ENCODE peak calls at places on chromosomes 11 and 22, in eight cellular contexts. One of them, this sample, is unnamed.

GRCh38 chr11:68412593-68413475 is 47.7 kb upstream of the PPP6R3 start:
- DNase-seq in fibroblast of lung: peak
- DNase-seq in GM12878: peak
- DNase-seq in GM03348: peak
- DNase-seq in AG10803: peak
- DNase-seq in mammary epithelial cell: no peak
- DNase-seq in posterior cingulate gyrus: no peak
- DNase-seq in NCI-H1417 treated with DMSO at 0.1 percent for 48 hours: peak
- DNase-seq in this sample: no peak

GRCh38 chr22:35227248-35227647 is 30.0 kb upstream of the HMGXB4 start:
- DNase-seq in GM03348: no peak
- DNase-seq in AG10803: no peak
- DNase-seq in NCI-H1417 treated with DMSO at 0.1 percent for 48 hours: no peak
- DNase-seq in mammary epithelial cell: no peak
- DNase-seq in fibroblast of lung: no peak
- DNase-seq in GM12878: no peak
- DNase-seq in posterior cingulate gyrus: no peak
- DNase-seq in this sample: no peak

GRCh38 chr22:20651286-20651685 is 122.6 kb upstream of the SERPIND1 start:
- DNase-seq in mammary epithelial cell: no peak
- DNase-seq in GM12878: no peak
- DNase-seq in GM03348: no peak
- DNase-seq in fibroblast of lung: no peak
- DNase-seq in posterior cingulate gyrus: no peak
- DNase-seq in AG10803: no peak
- DNase-seq in NCI-H1417 treated with DMSO at 0.1 percent for 48 hours: no peak
- DNase-seq in this sample: no peak

GRCh38 chr11:125244166-125244565 is 79.6 kb downstream of the PKNOX2 start:
- DNase-seq in fibroblast of lung: no peak
- DNase-seq in GM03348: no peak
- DNase-seq in NCI-H1417 treated with DMSO at 0.1 percent for 48 hours: no peak
- DNase-seq in posterior cingulate gyrus: no peak
- DNase-seq in mammary epithelial cell: no peak
- DNase-seq in GM12878: no peak
- DNase-seq in AG10803: no peak
- DNase-seq in this sample: no peak

GRCh38 chr11:65661599-65662246 is 993 bp downstream of the RELA start:
- DNase-seq in mammary epithelial cell: no peak
- DNase-seq in GM12878: no peak
- DNase-seq in NCI-H1417 treated with DMSO at 0.1 percent for 48 hours: no peak
- DNase-seq in AG10803: no peak
- DNase-seq in posterior cingulate gyrus: no peak
- DNase-seq in fibroblast of lung: no peak
- DNase-seq in GM03348: no peak
- DNase-seq in this sample: no peak

GRCh38 chr11:7348432-7349298 is 97.0 kb downstream of the SYT9 start:
- DNase-seq in posterior cingulate gyrus: no peak
- DNase-seq in NCI-H1417 treated with DMSO at 0.1 percent for 48 hours: no peak
- DNase-seq in AG10803: no peak
- DNase-seq in fibroblast of lung: no peak
- DNase-seq in GM03348: no peak
- DNase-seq in mammary epithelial cell: peak
- DNase-seq in GM12878: no peak
- DNase-seq in this sample: peak

GRCh38 chr11:69004411-69005182 is 8.4 kb downstream of the MRGPRF start:
- DNase-seq in GM12878: no peak
- DNase-seq in GM03348: no peak
- DNase-seq in mammary epithelial cell: no peak
- DNase-seq in NCI-H1417 treated with DMSO at 0.1 percent for 48 hours: no peak
- DNase-seq in fibroblast of lung: no peak
- DNase-seq in AG10803: no peak
- DNase-seq in posterior cingulate gyrus: no peak
- DNase-seq in this sample: no peak

GRCh38 chr22:41078975-41079374 is 13.4 kb upstream of the EP300 start:
- DNase-seq in GM03348: no peak
- DNase-seq in GM12878: no peak
- DNase-seq in posterior cingulate gyrus: no peak
- DNase-seq in NCI-H1417 treated with DMSO at 0.1 percent for 48 hours: no peak
- DNase-seq in AG10803: no peak
- DNase-seq in mammary epithelial cell: no peak
- DNase-seq in fibroblast of lung: no peak
- DNase-seq in this sample: no peak

GRCh38 chr11:108137212-108137611 is 15.8 kb downstream of the ACAT1 start:
- DNase-seq in fibroblast of lung: no peak
- DNase-seq in AG10803: no peak
- DNase-seq in GM03348: no peak
- DNase-seq in GM12878: no peak
- DNase-seq in posterior cingulate gyrus: no peak
- DNase-seq in NCI-H1417 treated with DMSO at 0.1 percent for 48 hours: no peak
- DNase-seq in mammary epithelial cell: no peak
- DNase-seq in this sample: no peak

GRCh38 chr11:77322506-77322905 is 21.0 kb upstream of the GDPD4 start:
- DNase-seq in AG10803: peak
- DNase-seq in posterior cingulate gyrus: no peak
- DNase-seq in mammary epithelial cell: no peak
- DNase-seq in GM12878: no peak
- DNase-seq in GM03348: peak
- DNase-seq in NCI-H1417 treated with DMSO at 0.1 percent for 48 hours: no peak
- DNase-seq in fibroblast of lung: peak
- DNase-seq in this sample: no peak

GRCh38 chr11:118889796-118890195 is 6.1 kb downstream of the CXCR5 start:
- DNase-seq in GM12878: no peak
- DNase-seq in fibroblast of lung: no peak
- DNase-seq in AG10803: peak
- DNase-seq in posterior cingulate gyrus: no peak
- DNase-seq in GM03348: peak
- DNase-seq in mammary epithelial cell: peak
- DNase-seq in NCI-H1417 treated with DMSO at 0.1 percent for 48 hours: no peak
- DNase-seq in this sample: no peak

GRCh38 chr22:22553735-22554134 is 5.3 kb downstream of the PRAME start:
- DNase-seq in mammary epithelial cell: no peak
- DNase-seq in GM12878: no peak
- DNase-seq in fibroblast of lung: no peak
- DNase-seq in posterior cingulate gyrus: no peak
- DNase-seq in AG10803: no peak
- DNase-seq in NCI-H1417 treated with DMSO at 0.1 percent for 48 hours: no peak
- DNase-seq in GM03348: no peak
- DNase-seq in this sample: no peak

GRCh38 chr11:107619926-107620325 is 29.0 kb downstream of the ELMOD1 start:
- DNase-seq in mammary epithelial cell: no peak
- DNase-seq in GM03348: no peak
- DNase-seq in GM12878: no peak
- DNase-seq in AG10803: peak
- DNase-seq in fibroblast of lung: peak
- DNase-seq in posterior cingulate gyrus: no peak
- DNase-seq in NCI-H1417 treated with DMSO at 0.1 percent for 48 hours: no peak
- DNase-seq in this sample: no peak

GRCh38 chr11:130243816-130244215 is 70.9 kb downstream of the ZBTB44 start:
- DNase-seq in AG10803: no peak
- DNase-seq in GM12878: peak
- DNase-seq in mammary epithelial cell: no peak
- DNase-seq in fibroblast of lung: no peak
- DNase-seq in NCI-H1417 treated with DMSO at 0.1 percent for 48 hours: no peak
- DNase-seq in GM03348: no peak
- DNase-seq in posterior cingulate gyrus: no peak
- DNase-seq in this sample: no peak

GRCh38 chr22:42519544-42520237 is at the start of gene RRP7A:
- DNase-seq in GM03348: peak
- DNase-seq in fibroblast of lung: peak
- DNase-seq in posterior cingulate gyrus: peak
- DNase-seq in NCI-H1417 treated with DMSO at 0.1 percent for 48 hours: no peak
- DNase-seq in mammary epithelial cell: peak
- DNase-seq in GM12878: no peak
- DNase-seq in AG10803: peak
- DNase-seq in this sample: peak

GRCh38 chr11:131546218-131546895 is 175.9 kb downstream of the NTM start:
- DNase-seq in GM03348: no peak
- DNase-seq in mammary epithelial cell: no peak
- DNase-seq in NCI-H1417 treated with DMSO at 0.1 percent for 48 hours: no peak
- DNase-seq in posterior cingulate gyrus: no peak
- DNase-seq in AG10803: no peak
- DNase-seq in GM12878: no peak
- DNase-seq in fibroblast of lung: no peak
- DNase-seq in this sample: no peak

This sample was measured in A673.